ENCODE peak calls at places on chromosomes 4 and X, in seven cellular contexts. One of them, this sample, is unnamed.

GRCh38 chr4:129231907-129232626 is 136.1 kb downstream of the C4orf33 start:
- DNase-seq in activated T-helper 2 cell treated with anti-CD3 and anti-CD28 coated beads, Interferon-gamma antibody, Interleukin-2, Interleukin-4, amounts not matched to agents 10 μg/mL and 5 μg/mL and 100 μg/mL, durations not matched to agents 14 hours and 24 hours and 36 hours: no peak
- DNase-seq in Calu3: no peak
- DNase-seq in lower leg skin: no peak
- DNase-seq in NCI-H345: no peak
- DNase-seq in CD8-positive, alpha-beta T cell: no peak
- DNase-seq in D341Med: no peak
- DNase-seq in this sample: no peak

GRCh38 chrX:83771664-83772063 is 89.3 kb upstream of the CYLC1 start:
- DNase-seq in activated T-helper 2 cell treated with anti-CD3 and anti-CD28 coated beads, Interferon-gamma antibody, Interleukin-2, Interleukin-4, amounts not matched to agents 10 μg/mL and 5 μg/mL and 100 μg/mL, durations not matched to agents 14 hours and 24 hours and 36 hours: no peak
- DNase-seq in NCI-H345: no peak
- DNase-seq in Calu3: no peak
- DNase-seq in CD8-positive, alpha-beta T cell: no peak
- DNase-seq in lower leg skin: no peak
- DNase-seq in D341Med: no peak
- DNase-seq in this sample: peak; percentile 0

GRCh38 chr4:7266525-7267292 is 74.4 kb downstream of the SORCS2 start:
- DNase-seq in Calu3: peak; percentile 4
- DNase-seq in activated T-helper 2 cell treated with anti-CD3 and anti-CD28 coated beads, Interferon-gamma antibody, Interleukin-2, Interleukin-4, amounts not matched to agents 10 μg/mL and 5 μg/mL and 100 μg/mL, durations not matched to agents 14 hours and 24 hours and 36 hours: no peak
- DNase-seq in CD8-positive, alpha-beta T cell: no peak
- DNase-seq in D341Med: no peak
- DNase-seq in lower leg skin: no peak
- DNase-seq in NCI-H345: no peak
- DNase-seq in this sample: no peak

GRCh38 chr4:85102606-85103005 is 136.1 kb upstream of the WDFY3 start:
- DNase-seq in Calu3: no peak
- DNase-seq in CD8-positive, alpha-beta T cell: no peak
- DNase-seq in lower leg skin: no peak
- DNase-seq in D341Med: no peak
- DNase-seq in NCI-H345: no peak
- DNase-seq in activated T-helper 2 cell treated with anti-CD3 and anti-CD28 coated beads, Interferon-gamma antibody, Interleukin-2, Interleukin-4, amounts not matched to agents 10 μg/mL and 5 μg/mL and 100 μg/mL, durations not matched to agents 14 hours and 24 hours and 36 hours: no peak
- DNase-seq in this sample: no peak

GRCh38 chr4:86909945-86910344 is 17.7 kb upstream of the C4orf36 start:
- DNase-seq in NCI-H345: no peak
- DNase-seq in D341Med: no peak
- DNase-seq in activated T-helper 2 cell treated with anti-CD3 and anti-CD28 coated beads, Interferon-gamma antibody, Interleukin-2, Interleukin-4, amounts not matched to agents 10 μg/mL and 5 μg/mL and 100 μg/mL, durations not matched to agents 14 hours and 24 hours and 36 hours: no peak
- DNase-seq in CD8-positive, alpha-beta T cell: no peak
- DNase-seq in lower leg skin: peak; percentile 61
- DNase-seq in Calu3: no peak
- DNase-seq in this sample: no peak

GRCh38 chrX:15761564-15762191 is 23.6 kb downstream of the CA5B start:
- DNase-seq in Calu3: peak; percentile 8
- DNase-seq in NCI-H345: no peak
- DNase-seq in activated T-helper 2 cell treated with anti-CD3 and anti-CD28 coated beads, Interferon-gamma antibody, Interleukin-2, Interleukin-4, amounts not matched to agents 10 μg/mL and 5 μg/mL and 100 μg/mL, durations not matched to agents 14 hours and 24 hours and 36 hours: no peak
- DNase-seq in D341Med: peak; percentile 39
- DNase-seq in lower leg skin: no peak
- DNase-seq in CD8-positive, alpha-beta T cell: peak; percentile 58
- DNase-seq in this sample: peak; percentile 1

GRCh38 chr4:10079256-10079655 is 37.3 kb downstream of the WDR1 start:
- DNase-seq in CD8-positive, alpha-beta T cell: peak; percentile 36
- DNase-seq in NCI-H345: no peak
- DNase-seq in D341Med: no peak
- DNase-seq in Calu3: no peak
- DNase-seq in lower leg skin: peak; percentile 81
- DNase-seq in activated T-helper 2 cell treated with anti-CD3 and anti-CD28 coated beads, Interferon-gamma antibody, Interleukin-2, Interleukin-4, amounts not matched to agents 10 μg/mL and 5 μg/mL and 100 μg/mL, durations not matched to agents 14 hours and 24 hours and 36 hours: no peak
- DNase-seq in this sample: no peak

GRCh38 chr4:101954351-101954750 is 163.8 kb downstream of the BANK1 start:
- DNase-seq in Calu3: no peak
- DNase-seq in D341Med: no peak
- DNase-seq in lower leg skin: no peak
- DNase-seq in CD8-positive, alpha-beta T cell: no peak
- DNase-seq in activated T-helper 2 cell treated with anti-CD3 and anti-CD28 coated beads, Interferon-gamma antibody, Interleukin-2, Interleukin-4, amounts not matched to agents 10 μg/mL and 5 μg/mL and 100 μg/mL, durations not matched to agents 14 hours and 24 hours and 36 hours: no peak
- DNase-seq in NCI-H345: peak; percentile 12
- DNase-seq in this sample: no peak

GRCh38 chr4:87360338-87360935 is 30.6 kb downstream of the HSD17B11 start:
- DNase-seq in Calu3: no peak
- DNase-seq in D341Med: no peak
- DNase-seq in lower leg skin: no peak
- DNase-seq in activated T-helper 2 cell treated with anti-CD3 and anti-CD28 coated beads, Interferon-gamma antibody, Interleukin-2, Interleukin-4, amounts not matched to agents 10 μg/mL and 5 μg/mL and 100 μg/mL, durations not matched to agents 14 hours and 24 hours and 36 hours: no peak
- DNase-seq in NCI-H345: no peak
- DNase-seq in CD8-positive, alpha-beta T cell: no peak
- DNase-seq in this sample: no peak

GRCh38 chr4:122584517-122584916 is 36.3 kb downstream of the IL21 start:
- DNase-seq in lower leg skin: no peak
- DNase-seq in NCI-H345: no peak
- DNase-seq in D341Med: no peak
- DNase-seq in Calu3: no peak
- DNase-seq in activated T-helper 2 cell treated with anti-CD3 and anti-CD28 coated beads, Interferon-gamma antibody, Interleukin-2, Interleukin-4, amounts not matched to agents 10 μg/mL and 5 μg/mL and 100 μg/mL, durations not matched to agents 14 hours and 24 hours and 36 hours: no peak
- DNase-seq in CD8-positive, alpha-beta T cell: no peak
- DNase-seq in this sample: no peak

GRCh38 chrX:153414838-153415552 is 3.7 kb downstream of the ZFP92 start:
- DNase-seq in lower leg skin: no peak
- DNase-seq in CD8-positive, alpha-beta T cell: no peak
- DNase-seq in D341Med: no peak
- DNase-seq in Calu3: no peak
- DNase-seq in NCI-H345: no peak
- DNase-seq in activated T-helper 2 cell treated with anti-CD3 and anti-CD28 coated beads, Interferon-gamma antibody, Interleukin-2, Interleukin-4, amounts not matched to agents 10 μg/mL and 5 μg/mL and 100 μg/mL, durations not matched to agents 14 hours and 24 hours and 36 hours: no peak
- DNase-seq in this sample: no peak

GRCh38 chr4:85955614-85956295 is 404.1 kb downstream of the MAPK10 start:
- DNase-seq in activated T-helper 2 cell treated with anti-CD3 and anti-CD28 coated beads, Interferon-gamma antibody, Interleukin-2, Interleukin-4, amounts not matched to agents 10 μg/mL and 5 μg/mL and 100 μg/mL, durations not matched to agents 14 hours and 24 hours and 36 hours: no peak
- DNase-seq in lower leg skin: no peak
- DNase-seq in Calu3: no peak
- DNase-seq in D341Med: no peak
- DNase-seq in CD8-positive, alpha-beta T cell: no peak
- DNase-seq in NCI-H345: no peak
- DNase-seq in this sample: no peak

GRCh38 chrX:40504801-40505605 is 75.8 kb upstream of the ATP6AP2 start:
- DNase-seq in activated T-helper 2 cell treated with anti-CD3 and anti-CD28 coated beads, Interferon-gamma antibody, Interleukin-2, Interleukin-4, amounts not matched to agents 10 μg/mL and 5 μg/mL and 100 μg/mL, durations not matched to agents 14 hours and 24 hours and 36 hours: no peak
- DNase-seq in CD8-positive, alpha-beta T cell: no peak
- DNase-seq in NCI-H345: no peak
- DNase-seq in lower leg skin: no peak
- DNase-seq in Calu3: no peak
- DNase-seq in D341Med: no peak
- DNase-seq in this sample: no peak

GRCh38 chr4:162499478-162499877 is 335.7 kb upstream of the FSTL5 start:
- DNase-seq in lower leg skin: no peak
- DNase-seq in activated T-helper 2 cell treated with anti-CD3 and anti-CD28 coated beads, Interferon-gamma antibody, Interleukin-2, Interleukin-4, amounts not matched to agents 10 μg/mL and 5 μg/mL and 100 μg/mL, durations not matched to agents 14 hours and 24 hours and 36 hours: no peak
- DNase-seq in NCI-H345: no peak
- DNase-seq in CD8-positive, alpha-beta T cell: no peak
- DNase-seq in D341Med: no peak
- DNase-seq in Calu3: no peak
- DNase-seq in this sample: no peak

GRCh38 chr4:7646384-7647061 is 211.8 kb upstream of the PSAPL1 start:
- DNase-seq in lower leg skin: no peak
- DNase-seq in D341Med: no peak
- DNase-seq in CD8-positive, alpha-beta T cell: no peak
- DNase-seq in Calu3: no peak
- DNase-seq in NCI-H345: no peak
- DNase-seq in activated T-helper 2 cell treated with anti-CD3 and anti-CD28 coated beads, Interferon-gamma antibody, Interleukin-2, Interleukin-4, amounts not matched to agents 10 μg/mL and 5 μg/mL and 100 μg/mL, durations not matched to agents 14 hours and 24 hours and 36 hours: no peak
- DNase-seq in this sample: no peak

GRCh38 chrX:65689377-65689776 is 21.9 kb downstream of the MSN start:
- DNase-seq in CD8-positive, alpha-beta T cell: no peak
- DNase-seq in Calu3: peak; percentile 9
- DNase-seq in lower leg skin: no peak
- DNase-seq in NCI-H345: no peak
- DNase-seq in activated T-helper 2 cell treated with anti-CD3 and anti-CD28 coated beads, Interferon-gamma antibody, Interleukin-2, Interleukin-4, amounts not matched to agents 10 μg/mL and 5 μg/mL and 100 μg/mL, durations not matched to agents 14 hours and 24 hours and 36 hours: no peak
- DNase-seq in D341Med: no peak
- DNase-seq in this sample: no peak

GRCh38 chr4:20283039-20283438 is 31.3 kb downstream of the SLIT2 start:
- DNase-seq in lower leg skin: no peak
- DNase-seq in CD8-positive, alpha-beta T cell: no peak
- DNase-seq in Calu3: no peak
- DNase-seq in NCI-H345: no peak
- DNase-seq in activated T-helper 2 cell treated with anti-CD3 and anti-CD28 coated beads, Interferon-gamma antibody, Interleukin-2, Interleukin-4, amounts not matched to agents 10 μg/mL and 5 μg/mL and 100 μg/mL, durations not matched to agents 14 hours and 24 hours and 36 hours: no peak
- DNase-seq in D341Med: no peak
- DNase-seq in this sample: no peak

GRCh38 chr4:106367072-106367471 is 1.5 kb downstream of the GIMD1 start:
- DNase-seq in Calu3: no peak
- DNase-seq in NCI-H345: no peak
- DNase-seq in CD8-positive, alpha-beta T cell: no peak
- DNase-seq in D341Med: no peak
- DNase-seq in lower leg skin: no peak
- DNase-seq in activated T-helper 2 cell treated with anti-CD3 and anti-CD28 coated beads, Interferon-gamma antibody, Interleukin-2, Interleukin-4, amounts not matched to agents 10 μg/mL and 5 μg/mL and 100 μg/mL, durations not matched to agents 14 hours and 24 hours and 36 hours: no peak
- DNase-seq in this sample: no peak

GRCh38 chrX:44643723-44644122 is 101.1 kb upstream of the FUNDC1 start:
- DNase-seq in D341Med: no peak
- DNase-seq in NCI-H345: no peak
- DNase-seq in CD8-positive, alpha-beta T cell: no peak
- DNase-seq in lower leg skin: no peak
- DNase-seq in activated T-helper 2 cell treated with anti-CD3 and anti-CD28 coated beads, Interferon-gamma antibody, Interleukin-2, Interleukin-4, amounts not matched to agents 10 μg/mL and 5 μg/mL and 100 μg/mL, durations not matched to agents 14 hours and 24 hours and 36 hours: no peak
- DNase-seq in Calu3: no peak
- DNase-seq in this sample: no peak

GRCh38 chrX:580020-580419 is 50.6 kb upstream of the SHOX start:
- DNase-seq in NCI-H345: no peak
- DNase-seq in D341Med: no peak
- DNase-seq in lower leg skin: no peak
- DNase-seq in Calu3: no peak
- DNase-seq in CD8-positive, alpha-beta T cell: no peak
- DNase-seq in activated T-helper 2 cell treated with anti-CD3 and anti-CD28 coated beads, Interferon-gamma antibody, Interleukin-2, Interleukin-4, amounts not matched to agents 10 μg/mL and 5 μg/mL and 100 μg/mL, durations not matched to agents 14 hours and 24 hours and 36 hours: no peak
- DNase-seq in this sample: no peak

GRCh38 chr4:19309365-19309764 is 942.3 kb upstream of the SLIT2 start:
- DNase-seq in NCI-H345: no peak
- DNase-seq in activated T-helper 2 cell treated with anti-CD3 and anti-CD28 coated beads, Interferon-gamma antibody, Interleukin-2, Interleukin-4, amounts not matched to agents 10 μg/mL and 5 μg/mL and 100 μg/mL, durations not matched to agents 14 hours and 24 hours and 36 hours: no peak
- DNase-seq in lower leg skin: no peak
- DNase-seq in Calu3: no peak
- DNase-seq in CD8-positive, alpha-beta T cell: no peak
- DNase-seq in D341Med: peak; percentile 21
- DNase-seq in this sample: peak; percentile 36

GRCh38 chr4:115671581-115671980 is 558.2 kb upstream of the NDST4 start:
- DNase-seq in CD8-positive, alpha-beta T cell: no peak
- DNase-seq in Calu3: no peak
- DNase-seq in NCI-H345: no peak
- DNase-seq in D341Med: no peak
- DNase-seq in lower leg skin: no peak
- DNase-seq in activated T-helper 2 cell treated with anti-CD3 and anti-CD28 coated beads, Interferon-gamma antibody, Interleukin-2, Interleukin-4, amounts not matched to agents 10 μg/mL and 5 μg/mL and 100 μg/mL, durations not matched to agents 14 hours and 24 hours and 36 hours: no peak
- DNase-seq in this sample: no peak

GRCh38 chr4:127049506-127049905 is 583.3 kb upstream of the INTU start:
- DNase-seq in Calu3: no peak
- DNase-seq in lower leg skin: no peak
- DNase-seq in CD8-positive, alpha-beta T cell: no peak
- DNase-seq in activated T-helper 2 cell treated with anti-CD3 and anti-CD28 coated beads, Interferon-gamma antibody, Interleukin-2, Interleukin-4, amounts not matched to agents 10 μg/mL and 5 μg/mL and 100 μg/mL, durations not matched to agents 14 hours and 24 hours and 36 hours: no peak
- DNase-seq in D341Med: no peak
- DNase-seq in NCI-H345: no peak
- DNase-seq in this sample: no peak

GRCh38 chr4:184988611-184989010 is 29.7 kb upstream of the HELT start:
- DNase-seq in Calu3: no peak
- DNase-seq in lower leg skin: peak; percentile 84
- DNase-seq in NCI-H345: no peak
- DNase-seq in CD8-positive, alpha-beta T cell: no peak
- DNase-seq in activated T-helper 2 cell treated with anti-CD3 and anti-CD28 coated beads, Interferon-gamma antibody, Interleukin-2, Interleukin-4, amounts not matched to agents 10 μg/mL and 5 μg/mL and 100 μg/mL, durations not matched to agents 14 hours and 24 hours and 36 hours: no peak
- DNase-seq in D341Med: no peak
- DNase-seq in this sample: no peak

GRCh38 chrX:74251006-74251930 is 52.7 kb upstream of the ZCCHC13 start:
- DNase-seq in lower leg skin: no peak
- DNase-seq in Calu3: peak; percentile 18
- DNase-seq in activated T-helper 2 cell treated with anti-CD3 and anti-CD28 coated beads, Interferon-gamma antibody, Interleukin-2, Interleukin-4, amounts not matched to agents 10 μg/mL and 5 μg/mL and 100 μg/mL, durations not matched to agents 14 hours and 24 hours and 36 hours: no peak
- DNase-seq in NCI-H345: no peak
- DNase-seq in CD8-positive, alpha-beta T cell: no peak
- DNase-seq in D341Med: no peak
- DNase-seq in this sample: no peak